ENCODE peak calls at places on chromosomes 6 and 20, in six cellular contexts. H is AG10803, M is cardiac muscle cell, I is gastrocnemius medialis, A is lung, L is PC-3. N is an unnamed sample.

GRCh38 chr20:49594143-49594928 is 26.4 kb upstream of the PTGIS start:
- DNase-seq in L (peak), I (peak), M (peak), H (peak), A (no peak), N (peak)

GRCh38 chr20:11891827-11892521 is 25.7 kb upstream of the BTBD3 start:
- DNase-seq in H (peak), L (peak), M (peak), I (peak), A (peak), N (peak)

GRCh38 chr6:132007474-132008190 is 56.5 kb upstream of the CCN2 start:
- DNase-seq in L (peak), A (no peak), I (no peak), H (peak), M (no peak), N (peak)

GRCh38 chr20:4332466-4332865 is 317.1 kb upstream of the RNF24 start:
- DNase-seq in M (no peak), I (no peak), A (no peak), L (no peak), H (no peak), N (no peak)

GRCh38 chr20:50233325-50234212 is 42.9 kb downstream of the CEBPB start:
- DNase-seq in H (no peak), M (no peak), I (no peak), A (no peak), L (no peak), N (no peak)

GRCh38 chr20:13128173-13128572 is 92.9 kb upstream of the ISM1 start:
- DNase-seq in M (no peak), L (no peak), H (no peak), A (no peak), I (no peak), N (no peak)

GRCh38 chr20:62313460-62314338 is 10.9 kb downstream of the ADRM1 start:
- DNase-seq in H (no peak), A (no peak), M (no peak), I (no peak), L (no peak), N (no peak)

GRCh38 chr6:137217801-137218472 is 1.2 kb downstream of the IFNGR1 start:
- DNase-seq in M (no peak), I (peak), H (peak), L (peak), A (no peak), N (peak)

GRCh38 chr6:105432797-105433196 is 29.9 kb upstream of the PREP start:
- DNase-seq in L (peak), I (no peak), A (no peak), M (no peak), H (peak), N (peak)

GRCh38 chr20:63966172-63966943 is 3.4 kb downstream of the ZNF512B start:
- DNase-seq in M (no peak), H (no peak), A (no peak), L (no peak), I (no peak), N (no peak)

GRCh38 chr6:27592481-27593199 is 119.7 kb upstream of the ZNF184 start:
- DNase-seq in M (peak), A (no peak), L (peak), H (peak), I (no peak), N (peak)

GRCh38 chr6:131015630-131016263 is 47.3 kb downstream of the EPB41L2 start:
- DNase-seq in L (no peak), A (no peak), M (no peak), I (no peak), H (peak), N (peak)

GRCh38 chr6:132530293-132530974 is 7.6 kb upstream of the TAAR9 start:
- DNase-seq in M (peak), A (peak), H (peak), I (peak), L (peak), N (peak)

GRCh38 chr6:54846857-54847721 is 518 bp downstream of the FAM83B start:
- DNase-seq in I (no peak), L (peak), A (no peak), M (peak), H (no peak), N (no peak)

GRCh38 chr6:124535746-124536145 is 426.5 kb upstream of the RNF217 start:
- DNase-seq in L (peak), I (no peak), H (no peak), M (no peak), A (no peak), N (peak)

GRCh38 chr6:105080279-105080678 is 99.5 kb downstream of the POPDC3 start:
- DNase-seq in M (no peak), A (no peak), L (no peak), H (no peak), I (no peak), N (no peak)

GRCh38 chr6:16762265-16762546 is 946 bp upstream of the ATXN1 start:
- DNase-seq in A (no peak), I (no peak), L (no peak), M (no peak), H (no peak), N (peak)

GRCh38 chr20:38435555-38435939 is 419 bp upstream of the SNHG17 start:
- DNase-seq in M (no peak), H (peak), A (no peak), I (no peak), L (peak), N (peak)

GRCh38 chr6:30163090-30163917 is at the start of gene TRIM15:
- DNase-seq in M (no peak), I (no peak), L (no peak), H (no peak), A (no peak), N (no peak)

GRCh38 chr20:3846740-3847418 is at the start of gene MAVS:
- DNase-seq in A (peak), I (peak), L (peak), H (peak), M (peak), N (peak)

GRCh38 chr6:43771210-43771857 is 1.3 kb downstream of the VEGFA start:
- DNase-seq in L (peak), I (peak), H (peak), A (peak), M (peak), N (peak)

GRCh38 chr6:15593798-15594197 is 69.0 kb downstream of the DTNBP1 start:
- DNase-seq in A (no peak), L (no peak), M (peak), H (peak), I (peak), N (peak)

GRCh38 chr20:6053776-6054688 is at the start of gene LRRN4:
- DNase-seq in L (peak), I (no peak), H (peak), M (peak), A (peak), N (no peak)

GRCh38 chr6:159788276-159788675 is 1.1 kb downstream of the TCP1 start:
- DNase-seq in A (no peak), H (no peak), I (no peak), L (no peak), M (no peak), N (no peak)

GRCh38 chr6:3568396-3569082 is 111.7 kb upstream of the SLC22A23 start:
- DNase-seq in M (peak), H (no peak), A (no peak), L (no peak), I (no peak), N (no peak)

GRCh38 chr6:141752677-141753076 is 380.0 kb upstream of the GJE1 start:
- DNase-seq in L (no peak), A (no peak), H (no peak), I (no peak), M (no peak), N (no peak)

GRCh38 chr6:14596410-14596809 is 478.8 kb downstream of the CD83 start:
- DNase-seq in A (peak), H (peak), L (peak), I (peak), M (no peak), N (peak)

GRCh38 chr6:47420394-47421371 is 56.9 kb upstream of the CD2AP start:
- DNase-seq in M (no peak), I (no peak), L (peak), H (no peak), A (no peak), N (peak)

GRCh38 chr20:53021934-53022333 is 49.8 kb downstream of the TSHZ2 start:
- DNase-seq in A (no peak), H (no peak), I (no peak), M (no peak), L (no peak), N (no peak)

GRCh38 chr6:34992353-34992752 is 103.3 kb downstream of the ANKS1A start:
- DNase-seq in M (no peak), H (no peak), L (no peak), A (no peak), I (no peak), N (no peak)

GRCh38 chr6:133542056-133542821 is 301.1 kb downstream of the EYA4 start:
- DNase-seq in M (no peak), L (peak), I (no peak), A (no peak), H (no peak), N (peak)

GRCh38 chr6:137487181-137487910 is 6.8 kb downstream of the OLIG3 start:
- DNase-seq in I (no peak), A (no peak), L (no peak), H (no peak), M (no peak), N (no peak)

GRCh38 chr20:47258745-47259695 is 97.5 kb downstream of the ZMYND8 start:
- DNase-seq in I (peak), A (no peak), H (peak), L (peak), M (no peak), N (peak)

GRCh38 chr20:25052255-25053206 is 5.4 kb downstream of the ACSS1 start:
- DNase-seq in A (no peak), H (peak), I (no peak), M (no peak), L (no peak), N (no peak)

GRCh38 chr6:130282234-130282995 is 59.7 kb upstream of the SAMD3 start:
- DNase-seq in A (no peak), M (peak), I (no peak), H (peak), L (peak), N (peak)

GRCh38 chr6:163415176-163415619 is 680 bp downstream of the QKI start:
- DNase-seq in I (no peak), A (no peak), L (no peak), H (no peak), M (no peak), N (no peak)

GRCh38 chr6:139655783-139656705 is 281.6 kb upstream of the CITED2 start:
- DNase-seq in L (peak), M (no peak), A (no peak), I (no peak), H (no peak), N (peak)

GRCh38 chr6:161850572-161850971 is 576.7 kb upstream of the AGPAT4 start:
- DNase-seq in A (no peak), L (no peak), H (no peak), I (no peak), M (no peak), N (no peak)

DNA sequence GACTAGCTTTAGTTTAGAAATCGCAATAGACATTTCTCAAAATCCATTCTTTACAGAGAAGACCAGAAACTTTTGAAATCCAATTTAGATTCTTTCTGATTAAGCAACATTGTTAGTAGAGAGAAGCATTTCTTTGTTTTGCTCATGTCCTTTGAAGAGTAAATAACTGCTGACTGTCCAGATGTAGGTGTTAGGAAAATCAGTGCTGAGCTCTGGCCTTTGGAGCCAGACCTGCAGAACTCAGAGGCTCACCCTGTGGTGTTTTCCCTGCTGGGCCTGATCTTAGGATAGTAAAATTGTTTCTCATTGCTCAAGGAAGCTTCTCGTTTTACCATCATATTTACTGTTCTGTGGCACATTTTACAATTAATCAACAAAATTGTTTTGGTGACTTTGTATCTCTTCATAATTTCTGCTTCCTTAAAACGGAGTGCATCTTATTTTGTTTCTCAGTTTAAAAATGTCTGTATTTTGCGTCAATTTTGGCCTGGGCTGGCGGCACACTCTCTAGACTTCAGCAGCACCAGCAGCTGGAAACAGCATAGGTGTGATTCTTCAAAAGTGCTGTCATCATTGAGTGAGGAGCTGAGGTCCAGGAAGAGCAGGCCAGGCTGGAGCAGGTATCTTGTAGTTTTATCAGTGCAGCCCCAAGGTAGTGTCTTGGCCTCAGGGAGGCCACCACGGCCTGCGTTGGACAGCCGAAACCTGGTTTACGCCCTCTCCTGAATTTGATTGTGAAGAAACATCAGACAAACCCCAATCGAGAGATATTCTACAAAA is 8.3 kb upstream of the ZDHHC14 start:
- DNase-seq in A (no peak), H (no peak), M (no peak), L (no peak), I (no peak), N (no peak)
- H3K4me3 ChIP-seq in A (no peak), H (no peak), M (no peak), L (no peak), I (no peak), N (no peak)

GRCh38 chr6:36862164-36862847 is 12.3 kb downstream of the PPIL1 start:
- DNase-seq in A (no peak), H (no peak), I (no peak), L (no peak), M (no peak), N (no peak)
- TF ChIP-seq CTCF in A (no peak), H (no peak), I (no peak), L (no peak), M (no peak), N (no peak)

DNA sequence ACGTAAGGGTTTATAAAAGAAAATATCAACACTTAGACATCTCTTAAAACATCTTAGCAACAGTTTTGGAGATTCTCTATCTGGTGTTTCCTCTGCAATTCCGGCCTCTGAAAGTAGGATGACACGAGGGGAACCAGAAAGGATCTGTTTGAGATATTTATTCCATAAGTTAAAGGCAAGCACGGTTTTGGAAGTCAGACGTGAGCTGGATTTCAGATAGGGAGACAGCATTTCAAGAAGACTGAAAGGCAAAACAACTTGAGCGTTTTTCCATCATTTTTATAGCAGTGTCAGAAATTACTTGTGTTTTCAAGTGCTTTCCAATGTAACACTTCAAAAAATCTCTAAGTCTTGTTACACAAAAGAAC is 52.9 kb upstream of the BTN3A2 start:
- DNase-seq in L (peak), A (no peak), H (no peak), M (no peak), I (no peak), N (no peak)
- H3K4me3 ChIP-seq in L (peak), A (no peak), H (peak), M (peak), I (peak), N (peak)

GRCh38 chr6:79570802-79571367 is 33.7 kb upstream of the LCA5 start:
- DNase-seq in A (no peak), M (peak), I (no peak), L (no peak), H (peak), N (peak)
- TF ChIP-seq CTCF in A (peak), M (peak), I (no peak), L (peak), H (peak), N (peak)

DNA sequence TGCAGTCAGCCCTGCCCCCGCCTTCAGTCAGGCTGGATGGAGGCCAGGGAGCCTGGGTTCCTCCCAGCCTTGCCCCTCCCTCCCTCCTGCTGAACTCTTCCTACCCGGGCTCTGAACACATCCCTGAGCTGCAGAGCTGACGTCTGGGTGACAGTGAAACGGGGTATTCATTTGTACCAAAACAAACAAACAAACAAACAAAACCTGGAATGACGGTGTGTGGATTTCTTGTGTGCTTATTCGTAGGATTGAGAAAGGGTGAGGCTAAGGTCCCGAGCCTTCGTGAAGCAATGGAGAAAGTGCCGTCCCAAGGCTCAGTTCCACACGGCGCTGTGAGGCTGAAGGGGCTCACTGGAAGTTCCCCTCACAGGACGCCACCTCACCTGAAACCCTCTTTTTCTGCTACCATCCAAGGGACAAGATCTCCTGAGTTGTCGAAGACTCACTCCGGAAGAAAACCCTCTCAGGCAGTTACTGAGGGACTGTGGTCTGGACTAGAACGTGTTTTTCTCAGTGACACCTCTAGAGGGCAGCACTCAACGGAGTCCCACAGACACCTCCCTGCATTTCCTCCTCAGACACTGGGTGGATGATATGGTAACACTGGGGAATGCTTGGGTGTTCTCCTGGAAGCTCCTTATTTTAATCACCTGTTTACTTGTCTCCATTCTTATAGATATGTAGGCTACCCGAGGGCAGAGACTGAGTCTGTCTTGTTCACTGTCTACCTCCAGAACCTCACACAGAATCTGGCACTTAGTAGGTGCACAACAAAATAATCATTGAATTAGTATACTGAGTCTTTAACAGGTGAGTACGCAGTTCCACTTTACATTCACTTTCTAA is 27.3 kb downstream of the GSTA3 start:
- DNase-seq in I (peak), L (peak), M (peak), A (peak), H (peak), N (peak)
- H3K4me3 ChIP-seq in I (peak), L (peak), M (peak), A (peak), H (peak), N (peak)

DNA sequence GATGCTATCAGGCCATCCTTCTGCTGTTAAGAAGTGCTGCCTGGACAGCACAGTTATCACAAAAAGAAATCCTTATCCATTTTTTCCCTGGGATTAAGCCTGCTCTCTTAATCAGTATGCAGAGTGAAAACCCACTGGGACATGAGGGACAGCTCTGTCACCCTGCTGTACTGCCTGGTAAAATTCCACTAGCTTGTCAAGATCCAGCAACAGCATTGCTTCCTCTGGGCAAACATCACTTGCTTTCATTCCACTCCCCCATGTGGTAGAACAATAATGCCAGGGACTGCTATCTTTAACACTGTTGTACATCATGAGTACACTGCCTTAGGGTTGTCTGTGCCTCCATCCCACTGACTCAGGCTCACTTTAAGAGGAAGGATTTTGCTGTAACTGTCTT is 331.3 kb downstream of the KIF16B start:
- DNase-seq in I (no peak), A (no peak), H (no peak), L (peak), M (peak), N (no peak)
- TF ChIP-seq CTCF in I (no peak), A (no peak), H (no peak), L (peak), M (no peak), N (no peak)

GRCh38 chr6:44869321-44869897 is 458.7 kb upstream of the RUNX2 start:
- DNase-seq in I (no peak), A (no peak), H (no peak), M (no peak), L (no peak), N (no peak)

GRCh38 chr6:44867561-44868334 is 460.4 kb upstream of the RUNX2 start:
- DNase-seq in L (no peak), H (no peak), I (no peak), M (no peak), A (no peak), N (no peak)

GRCh38 chr6:44868905-44869304 is 459.2 kb upstream of the RUNX2 start:
- DNase-seq in M (no peak), A (no peak), I (no peak), L (no peak), H (no peak), N (no peak)

DNA sequence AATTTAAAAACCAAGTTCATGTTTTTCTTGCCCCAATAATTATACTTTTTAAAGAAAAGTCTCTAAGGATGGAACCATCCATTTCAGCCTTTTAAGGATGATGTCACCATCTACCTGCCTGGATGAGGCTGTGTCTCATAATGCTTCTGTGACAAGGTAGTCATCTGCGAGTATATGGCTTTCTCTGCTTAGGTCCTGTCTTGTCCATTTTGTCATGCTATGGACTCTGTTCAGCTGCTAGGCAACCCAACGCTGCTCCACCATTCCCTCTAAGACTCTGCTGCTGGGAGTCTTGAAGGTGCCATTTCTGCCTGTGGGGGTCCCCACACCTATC is 459.8 kb upstream of the RUNX2 start:
- DNase-seq in L (no peak), H (no peak), A (no peak), I (no peak), M (no peak), N (no peak)
- H3K4me3 ChIP-seq in L (no peak), H (no peak), A (no peak), I (no peak), M (no peak), N (no peak)

N was measured in astrocyte of the spinal cord.